ENCODE peak calls at places on chromosomes 5 and 9, in four cellular contexts. One of them, this sample, is unnamed.
A peak's percentile ranks its signal among the peaks of the same experiment; 100 is the strongest.

GRCh38 chr9:124259273-124260078 is 1.7 kb downstream of the NEK6 start:
- DNase-seq in GM12878: no peak
- DNase-seq in SK-N-SH: no peak
- DNase-seq in K562: no peak
- DNase-seq in this sample: no peak

GRCh38 chr5:63923914-63924313 is 38.3 kb downstream of the HTR1A start:
- DNase-seq in GM12878: no peak
- DNase-seq in SK-N-SH: no peak
- DNase-seq in K562: no peak
- DNase-seq in this sample: no peak

GRCh38 chr5:134555889-134556311 is 30.4 kb downstream of the JADE2 start:
- DNase-seq in GM12878: no peak
- DNase-seq in SK-N-SH: peak; percentile 90
- DNase-seq in K562: peak; percentile 30
- DNase-seq in this sample: peak; percentile 49

GRCh38 chr5:30401479-30402058 is 791.9 kb upstream of the CDH6 start:
- DNase-seq in GM12878: no peak
- DNase-seq in SK-N-SH: peak; percentile 3
- DNase-seq in K562: no peak
- DNase-seq in this sample: peak; percentile 76

GRCh38 chr5:91301459-91301858 is 81.7 kb downstream of the ARRDC3 start:
- DNase-seq in GM12878: no peak
- DNase-seq in SK-N-SH: no peak
- DNase-seq in K562: no peak
- DNase-seq in this sample: no peak

GRCh38 chr9:134929560-134930158 is 11.9 kb upstream of the FCN1 start:
- DNase-seq in GM12878: no peak
- DNase-seq in SK-N-SH: no peak
- DNase-seq in K562: no peak
- DNase-seq in this sample: no peak

GRCh38 chr5:32329395-32329834 is 16.7 kb upstream of the MTMR12 start:
- DNase-seq in GM12878: no peak
- DNase-seq in SK-N-SH: peak; percentile 72
- DNase-seq in K562: peak; percentile 83
- DNase-seq in this sample: peak; percentile 69

GRCh38 chr5:146947181-146947941 is 68.8 kb upstream of the PPP2R2B start:
- DNase-seq in GM12878: no peak
- DNase-seq in SK-N-SH: peak; percentile 21
- DNase-seq in K562: peak; percentile 16
- DNase-seq in this sample: peak; percentile 26

GRCh38 chr5:109917154-109917546 is 227.4 kb downstream of the MAN2A1 start:
- DNase-seq in GM12878: no peak
- DNase-seq in SK-N-SH: no peak
- DNase-seq in K562: no peak
- DNase-seq in this sample: no peak
- TF ChIP-seq USF1 in GM12878: no peak
- TF ChIP-seq USF1 in SK-N-SH: no peak
- TF ChIP-seq USF1 in K562: no peak
- TF ChIP-seq USF1 in this sample: no peak

DNA sequence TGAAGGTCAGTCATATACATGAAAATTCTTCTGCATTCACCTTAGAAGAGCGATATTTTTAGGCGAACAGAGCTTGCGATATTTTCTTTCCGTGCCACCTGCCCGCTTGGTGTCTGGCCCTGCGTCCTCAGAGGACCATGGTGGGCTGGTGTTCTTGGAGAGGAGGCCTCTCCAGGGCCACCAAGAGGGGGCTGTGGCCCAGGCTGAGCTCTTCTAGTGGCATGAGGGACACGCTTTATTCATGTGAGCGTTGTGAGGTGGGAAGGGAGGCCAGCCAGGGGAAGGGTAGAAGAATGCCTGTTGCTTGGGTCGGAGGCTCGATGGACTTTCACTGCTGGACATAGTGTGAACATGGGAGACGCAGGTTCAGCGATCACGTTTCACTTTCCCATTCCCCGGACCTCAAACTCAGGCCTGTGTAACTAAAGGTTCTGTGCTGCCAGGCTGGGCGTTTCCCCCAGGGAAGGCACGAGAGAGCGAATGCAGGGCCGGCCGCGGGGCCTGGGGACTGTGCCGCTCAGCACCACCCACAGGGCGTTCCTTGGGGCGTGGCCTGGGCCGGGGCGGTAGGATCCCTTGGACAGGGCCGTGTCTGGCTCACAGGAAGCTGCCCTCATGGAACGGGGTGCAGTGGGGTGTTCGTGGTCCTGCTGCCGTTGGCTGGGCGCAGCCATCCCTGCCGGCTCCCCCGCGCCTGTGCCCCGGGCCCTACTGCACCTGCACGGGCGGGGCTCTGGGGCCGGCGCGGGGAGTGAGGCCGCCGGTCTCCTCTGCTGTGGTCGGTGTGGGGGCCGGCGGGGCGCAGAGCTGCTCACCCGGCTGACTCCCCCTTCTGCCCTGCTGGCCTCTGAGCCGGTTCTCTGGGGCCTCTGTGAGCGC is 40.7 kb upstream of the CLPTM1L start:
- DNase-seq in GM12878: no peak
- DNase-seq in SK-N-SH: peak; percentile 93
- DNase-seq in K562: peak; percentile 89
- DNase-seq in this sample: peak; percentile 89
- TF ChIP-seq USF1 in GM12878: no peak
- TF ChIP-seq USF1 in SK-N-SH: no peak
- TF ChIP-seq USF1 in K562: no peak
- TF ChIP-seq USF1 in this sample: no peak

DNA sequence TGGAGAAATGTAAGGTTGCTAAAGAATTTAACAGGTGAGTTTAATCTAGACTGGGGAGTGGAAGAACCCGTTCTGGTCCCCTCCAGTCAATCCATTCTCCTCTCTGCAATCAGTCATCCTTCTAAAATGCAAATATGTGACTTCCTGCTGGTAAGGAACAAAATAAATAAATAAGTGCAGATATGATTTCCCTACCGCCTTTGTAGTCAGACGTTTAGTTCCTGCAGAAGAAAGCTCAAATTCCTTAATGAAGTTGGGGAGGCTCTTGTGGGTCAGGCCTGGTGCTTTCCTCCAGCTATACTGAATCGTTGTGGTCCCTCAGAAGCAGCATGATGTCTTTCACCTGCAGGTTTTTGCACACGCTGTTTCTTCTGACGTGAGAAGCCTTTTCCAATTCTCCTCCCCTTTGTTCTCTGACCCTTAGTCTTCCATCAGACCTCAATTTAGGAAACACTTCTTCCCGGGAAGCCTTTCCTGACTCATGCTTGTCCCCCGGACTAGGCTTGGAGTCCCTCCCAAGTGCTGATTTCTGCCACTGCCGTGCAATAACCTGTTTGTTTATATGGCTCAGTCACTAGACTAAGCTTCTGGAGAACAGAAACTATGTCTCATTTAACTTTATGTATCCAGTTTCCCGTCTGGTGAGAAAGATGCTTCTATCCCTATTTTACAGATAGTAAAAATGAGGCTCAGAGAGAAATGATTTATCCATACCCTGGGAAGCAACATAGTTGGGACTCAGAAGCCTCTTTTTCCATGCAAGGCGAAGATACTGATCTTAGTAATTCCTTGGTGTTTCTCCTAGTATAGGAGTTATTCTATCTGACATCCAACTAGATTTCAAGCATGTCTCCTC is 1.3 kb downstream of the ATP6V1G1 start:
- DNase-seq in GM12878: no peak
- DNase-seq in SK-N-SH: no peak
- DNase-seq in K562: no peak
- DNase-seq in this sample: no peak
- TF ChIP-seq USF1 in GM12878: no peak
- TF ChIP-seq USF1 in SK-N-SH: no peak
- TF ChIP-seq USF1 in K562: no peak
- TF ChIP-seq USF1 in this sample: no peak

GRCh38 chr5:71782771-71783770 is 64.0 kb downstream of the CARTPT start:
- DNase-seq in GM12878: peak; percentile 60
- DNase-seq in SK-N-SH: peak; percentile 68
- DNase-seq in K562: peak; percentile 63
- DNase-seq in this sample: peak; percentile 89
- TF ChIP-seq USF1 in GM12878: no peak
- TF ChIP-seq USF1 in SK-N-SH: no peak
- TF ChIP-seq USF1 in K562: no peak
- TF ChIP-seq USF1 in this sample: no peak

DNA sequence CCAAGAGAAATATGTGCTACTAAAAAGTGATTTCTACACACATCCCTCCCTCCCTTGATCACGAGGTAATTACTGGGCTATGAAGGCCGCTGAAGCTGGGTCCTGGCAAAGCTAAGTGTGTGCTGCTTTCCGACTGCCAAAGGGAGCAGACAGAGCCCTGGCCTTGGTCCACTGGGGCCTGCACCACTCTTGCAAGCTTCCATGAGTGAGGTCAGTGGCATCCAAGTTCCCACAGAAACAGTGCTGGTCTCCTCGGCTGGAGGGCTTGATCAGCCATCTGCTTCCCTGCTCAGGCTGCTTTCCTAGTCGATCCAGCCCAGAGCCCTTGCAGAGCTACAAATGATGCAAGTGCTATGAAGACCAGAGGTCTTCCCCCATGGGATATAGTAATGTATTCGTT is 154.8 kb upstream of the LHFPL2 start:
- DNase-seq in GM12878: no peak
- DNase-seq in SK-N-SH: peak; percentile 38
- DNase-seq in K562: no peak
- DNase-seq in this sample: no peak
- TF ChIP-seq USF1 in GM12878: no peak
- TF ChIP-seq USF1 in SK-N-SH: no peak
- TF ChIP-seq USF1 in K562: no peak
- TF ChIP-seq USF1 in this sample: no peak

DNA sequence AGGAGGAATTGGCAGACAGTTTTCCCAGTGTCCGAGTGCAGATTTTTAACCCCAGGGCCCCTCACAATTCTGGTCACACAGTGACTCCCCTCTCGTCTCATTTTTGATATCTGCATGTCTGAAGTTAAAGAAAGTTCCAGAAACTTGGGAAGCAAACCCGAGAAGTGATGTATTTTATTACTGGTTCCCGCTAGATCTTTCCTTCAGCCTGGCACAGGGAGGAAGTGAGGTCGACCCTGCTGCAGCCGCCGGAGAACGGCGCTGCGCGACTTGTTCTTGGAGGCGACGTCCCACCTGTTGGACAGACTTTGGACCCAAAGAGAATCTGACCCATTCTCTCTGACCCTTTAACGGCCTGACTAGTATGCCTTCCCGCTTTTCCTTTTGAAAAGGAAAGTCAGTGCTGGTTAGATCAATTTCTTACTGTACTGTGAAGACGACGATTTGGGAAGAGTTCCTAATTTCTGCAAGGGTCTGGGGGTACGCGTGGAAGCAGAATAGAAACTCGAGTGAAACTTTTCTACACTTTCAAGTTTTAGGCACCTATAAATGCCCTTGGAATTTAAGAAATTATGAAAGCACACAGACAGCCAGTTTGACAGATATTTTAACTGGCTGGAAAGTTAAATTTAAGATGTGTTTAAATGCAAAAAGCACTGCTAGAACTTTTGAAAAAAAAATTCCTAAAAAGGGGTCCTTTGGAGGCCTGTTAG is 748 bp downstream of the OTULIN start:
- DNase-seq in GM12878: no peak
- DNase-seq in SK-N-SH: peak; percentile 53
- DNase-seq in K562: peak; percentile 43
- DNase-seq in this sample: no peak
- TF ChIP-seq USF1 in GM12878: no peak
- TF ChIP-seq USF1 in SK-N-SH: no peak
- TF ChIP-seq USF1 in K562: no peak
- TF ChIP-seq USF1 in this sample: no peak

DNA sequence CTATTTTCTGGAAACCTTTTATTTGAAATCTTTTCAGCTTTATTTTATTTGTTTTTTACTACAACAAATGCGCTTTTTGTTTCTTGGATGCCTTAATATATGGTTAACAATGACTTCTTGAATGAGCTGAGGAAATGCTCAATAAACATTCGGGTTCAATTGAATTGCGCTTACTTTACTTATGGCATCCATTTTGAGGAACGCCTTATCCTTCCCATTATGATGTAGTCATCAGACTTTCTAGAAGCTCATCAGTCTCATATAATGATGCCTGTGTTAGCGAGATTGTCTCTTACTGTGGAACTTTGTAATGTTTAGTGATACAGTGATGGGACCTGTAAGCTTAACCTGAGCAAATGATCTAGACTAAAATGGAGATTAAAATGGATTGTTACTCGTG is 916 bp downstream of the SHLD3 start:
- DNase-seq in GM12878: no peak
- DNase-seq in SK-N-SH: no peak
- DNase-seq in K562: peak; percentile 8
- DNase-seq in this sample: no peak
- TF ChIP-seq USF1 in GM12878: no peak
- TF ChIP-seq USF1 in SK-N-SH: no peak
- TF ChIP-seq USF1 in K562: no peak
- TF ChIP-seq USF1 in this sample: no peak

DNA sequence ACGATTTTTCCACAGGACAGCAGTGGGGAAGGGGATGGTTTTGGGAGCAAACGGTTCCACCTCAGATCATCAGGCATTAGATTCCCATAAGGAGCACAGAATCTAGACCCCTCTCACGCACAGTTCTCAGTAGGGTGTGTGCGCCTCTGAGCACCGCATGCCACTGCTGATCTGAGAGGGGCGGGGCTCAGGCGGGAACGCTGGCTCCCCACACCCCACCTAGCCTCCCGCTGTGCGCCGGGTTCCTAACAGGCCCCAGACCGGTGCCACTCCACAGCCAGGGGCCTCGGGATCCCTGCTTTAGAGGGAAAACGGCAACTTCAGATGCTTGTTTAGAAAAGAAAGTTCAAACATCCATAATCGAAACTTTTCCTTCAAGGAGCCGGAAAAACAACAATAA is 20.4 kb downstream of the TERT start:
- DNase-seq in GM12878: no peak
- DNase-seq in SK-N-SH: no peak
- DNase-seq in K562: no peak
- DNase-seq in this sample: no peak
- TF ChIP-seq USF1 in GM12878: no peak
- TF ChIP-seq USF1 in SK-N-SH: no peak
- TF ChIP-seq USF1 in K562: no peak
- TF ChIP-seq USF1 in this sample: no peak

GRCh38 chr5:40202852-40203440 is 476.8 kb upstream of the PTGER4 start:
- DNase-seq in GM12878: no peak
- DNase-seq in SK-N-SH: no peak
- DNase-seq in K562: no peak
- DNase-seq in this sample: no peak

GRCh38 chr5:40204157-40204556 is 475.6 kb upstream of the PTGER4 start:
- DNase-seq in GM12878: no peak
- DNase-seq in SK-N-SH: no peak
- DNase-seq in K562: no peak
- DNase-seq in this sample: no peak

DNA sequence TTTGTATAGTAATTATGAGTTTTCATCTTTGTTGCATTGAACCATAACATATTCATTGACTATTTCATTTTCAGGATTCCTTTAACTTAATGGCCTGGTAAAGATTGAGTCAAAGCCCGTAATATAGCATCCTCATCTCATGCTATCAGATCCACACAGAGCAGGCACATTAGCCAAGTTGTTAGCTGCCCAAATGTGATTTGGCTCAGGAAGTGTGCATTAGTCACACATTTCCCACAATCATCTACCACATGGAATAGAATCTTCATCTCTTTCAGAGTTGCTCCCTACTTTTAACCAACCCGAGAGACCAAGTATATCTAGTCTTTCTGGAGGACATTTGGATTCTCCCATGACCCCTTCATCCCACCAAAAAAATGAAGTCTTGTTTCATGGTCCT is 481.0 kb upstream of the PTGER4 start:
- DNase-seq in GM12878: no peak
- DNase-seq in SK-N-SH: no peak
- DNase-seq in K562: no peak
- DNase-seq in this sample: no peak
- TF ChIP-seq USF1 in GM12878: no peak
- TF ChIP-seq USF1 in SK-N-SH: no peak
- TF ChIP-seq USF1 in K562: no peak
- TF ChIP-seq USF1 in this sample: no peak